ENCODE peak calls at places on chromosomes 7 and 10, in six cellular contexts. L, N, Q, J, P and Z are unnamed samples.

GRCh38 chr10:104440221-104440620 is 86.6 kb downstream of the CFAP58 start:
- DNase-seq in Q (no peak), L (no peak), N (no peak), P (no peak), J (no peak), Z (no peak)

GRCh38 chr10:79507436-79508167 is 4.7 kb upstream of the EIF5AL1 start:
- DNase-seq in Q (no peak), L (no peak), N (no peak), J (no peak), P (no peak), Z (no peak)

GRCh38 chr10:114283091-114283490 is 44.0 kb downstream of the VWA2 start:
- DNase-seq in J (no peak), Q (no peak), P (no peak), N (no peak), L (no peak), Z (no peak)

GRCh38 chr7:50953820-50954219 is 171.1 kb upstream of the GRB10 start:
- DNase-seq in L (no peak), N (no peak), Q (no peak), J (no peak), P (no peak), Z (no peak)

GRCh38 chr7:115779561-115779960 is 251.0 kb downstream of the TFEC start:
- DNase-seq in P (no peak), L (no peak), J (no peak), N (no peak), Q (no peak), Z (no peak)

GRCh38 chr7:143975617-143976016 is 21.0 kb downstream of the OR2F1 start:
- DNase-seq in Q (no peak), J (no peak), N (no peak), P (no peak), L (no peak), Z (no peak)

GRCh38 chr7:128833148-128833938 is 3.1 kb downstream of the FLNC start:
- DNase-seq in P (no peak), N (no peak), Q (peak; percentile 79), L (peak; percentile 47), J (no peak), Z (no peak)

GRCh38 chr7:6416516-6417145 is 31.1 kb downstream of the DAGLB start:
- DNase-seq in J (no peak), P (no peak), L (no peak), Q (no peak), N (no peak), Z (no peak)

GRCh38 chr10:46079831-46080585 is 33.9 kb upstream of the MSMB start:
- DNase-seq in J (no peak), Q (no peak), N (no peak), L (no peak), P (no peak), Z (no peak)

GRCh38 chr7:12641196-12641595 is 46.2 kb upstream of the ARL4A start:
- DNase-seq in J (no peak), P (no peak), Q (no peak), N (no peak), L (no peak), Z (no peak)

GRCh38 chr7:151614019-151614418 is 94.3 kb upstream of the RHEB start:
- DNase-seq in P (no peak), J (no peak), L (no peak), N (no peak), Q (no peak), Z (no peak)

GRCh38 chr10:106189254-106189653 is 975.3 kb downstream of the SORCS1 start:
- DNase-seq in Q (no peak), L (no peak), P (no peak), J (no peak), N (peak; percentile 30), Z (no peak)

GRCh38 chr10:121653608-121654007 is 55.4 kb upstream of the FGFR2 start:
- DNase-seq in N (no peak), J (no peak), L (no peak), P (no peak), Q (no peak), Z (no peak)

GRCh38 chr7:100091411-100092181 is 2.8 kb downstream of the COPS6 start:
- DNase-seq in L (no peak), Q (no peak), P (no peak), N (no peak), J (no peak), Z (no peak)

GRCh38 chr10:93189959-93190358 is 116.3 kb downstream of the CYP26A1 start:
- DNase-seq in N (no peak), J (no peak), L (no peak), Q (no peak), P (no peak), Z (no peak)

GRCh38 chr10:51244739-51245138 is 170.5 kb downstream of the PRKG1 start:
- DNase-seq in P (no peak), Q (no peak), J (no peak), L (no peak), N (peak; percentile 56), Z (no peak)

GRCh38 chr7:157377436-157378124 is 40.8 kb downstream of the DNAJB6 start:
- DNase-seq in P (no peak), J (no peak), N (no peak), Q (no peak), L (no peak), Z (no peak)

GRCh38 chr7:2209146-2209960 is 23.4 kb downstream of the MAD1L1 start:
- DNase-seq in L (peak; percentile 78), J (peak; percentile 29), P (peak; percentile 33), Q (peak; percentile 16), N (peak; percentile 58), Z (peak; percentile 88)

GRCh38 chr10:32957341-32958084 is 517 bp downstream of the ITGB1 start:
- DNase-seq in P (peak; percentile 35), N (peak; percentile 45), J (peak; percentile 9), Q (no peak), L (peak; percentile 50), Z (peak; percentile 35)

GRCh38 chr7:2807846-2808772 is 36.0 kb downstream of the GNA12 start:
- DNase-seq in N (no peak), L (no peak), J (no peak), Q (no peak), P (no peak), Z (no peak)

GRCh38 chr7:126339813-126340212 is 912.9 kb downstream of the GRM8 start:
- DNase-seq in L (no peak), Q (no peak), N (no peak), P (no peak), J (no peak), Z (no peak)